ENCODE peak calls at places on chromosome 14, in seven cellular contexts. One of them, this sample, is unnamed.

GRCh38 chr14:32197919-32198318 is 3.9 kb upstream of the RNU6-7 start:
- ATAC-seq in right cardiac atrium: no peak
- ATAC-seq in K562: no peak
- ATAC-seq in lower lobe of right lung: no peak
- ATAC-seq in natural killer cell: no peak
- ATAC-seq in activated CD8-positive, alpha-beta T cell treated with anti-CD3 and anti-CD28 coated beads, Interleukin-2, amount 10 ng/mL, durations not matched to agents 7 days and 5 days: no peak
- ATAC-seq in HCT116: no peak
- ATAC-seq in this sample: no peak

GRCh38 chr14:70451874-70452273 is at the start of gene ADAM21:
- ATAC-seq in K562: no peak
- ATAC-seq in lower lobe of right lung: no peak
- ATAC-seq in natural killer cell: no peak
- ATAC-seq in activated CD8-positive, alpha-beta T cell treated with anti-CD3 and anti-CD28 coated beads, Interleukin-2, amount 10 ng/mL, durations not matched to agents 7 days and 5 days: no peak
- ATAC-seq in right cardiac atrium: no peak
- ATAC-seq in HCT116: no peak
- ATAC-seq in this sample: no peak

GRCh38 chr14:21106506-21107359 is 5.9 kb downstream of the TMEM253 start:
- ATAC-seq in HCT116: peak
- ATAC-seq in right cardiac atrium: peak
- ATAC-seq in activated CD8-positive, alpha-beta T cell treated with anti-CD3 and anti-CD28 coated beads, Interleukin-2, amount 10 ng/mL, durations not matched to agents 7 days and 5 days: no peak
- ATAC-seq in lower lobe of right lung: peak
- ATAC-seq in K562: peak
- ATAC-seq in natural killer cell: no peak
- ATAC-seq in this sample: peak

GRCh38 chr14:91681893-91682563 is 49.9 kb downstream of the CATSPERB start:
- ATAC-seq in HCT116: no peak
- ATAC-seq in natural killer cell: no peak
- ATAC-seq in K562: no peak
- ATAC-seq in right cardiac atrium: no peak
- ATAC-seq in activated CD8-positive, alpha-beta T cell treated with anti-CD3 and anti-CD28 coated beads, Interleukin-2, amount 10 ng/mL, durations not matched to agents 7 days and 5 days: peak
- ATAC-seq in lower lobe of right lung: no peak
- ATAC-seq in this sample: no peak

GRCh38 chr14:21184252-21184651 is 28.4 kb upstream of the OR5AU1 start:
- ATAC-seq in lower lobe of right lung: no peak
- ATAC-seq in natural killer cell: no peak
- ATAC-seq in K562: no peak
- ATAC-seq in activated CD8-positive, alpha-beta T cell treated with anti-CD3 and anti-CD28 coated beads, Interleukin-2, amount 10 ng/mL, durations not matched to agents 7 days and 5 days: no peak
- ATAC-seq in HCT116: no peak
- ATAC-seq in right cardiac atrium: peak
- ATAC-seq in this sample: no peak

GRCh38 chr14:39447155-39447554 is 14.9 kb upstream of the FBXO33 start:
- ATAC-seq in right cardiac atrium: peak
- ATAC-seq in HCT116: no peak
- ATAC-seq in K562: peak
- ATAC-seq in lower lobe of right lung: no peak
- ATAC-seq in natural killer cell: no peak
- ATAC-seq in activated CD8-positive, alpha-beta T cell treated with anti-CD3 and anti-CD28 coated beads, Interleukin-2, amount 10 ng/mL, durations not matched to agents 7 days and 5 days: no peak
- ATAC-seq in this sample: no peak

GRCh38 chr14:68738559-68738958 is 54.3 kb downstream of the ZFP36L1 start:
- ATAC-seq in K562: no peak
- ATAC-seq in HCT116: no peak
- ATAC-seq in activated CD8-positive, alpha-beta T cell treated with anti-CD3 and anti-CD28 coated beads, Interleukin-2, amount 10 ng/mL, durations not matched to agents 7 days and 5 days: no peak
- ATAC-seq in lower lobe of right lung: no peak
- ATAC-seq in right cardiac atrium: no peak
- ATAC-seq in natural killer cell: no peak
- ATAC-seq in this sample: no peak

GRCh38 chr14:51597511-51597920 is 54.2 kb upstream of the FRMD6 start:
- ATAC-seq in right cardiac atrium: no peak
- ATAC-seq in lower lobe of right lung: no peak
- ATAC-seq in K562: no peak
- ATAC-seq in natural killer cell: no peak
- ATAC-seq in HCT116: no peak
- ATAC-seq in activated CD8-positive, alpha-beta T cell treated with anti-CD3 and anti-CD28 coated beads, Interleukin-2, amount 10 ng/mL, durations not matched to agents 7 days and 5 days: no peak
- ATAC-seq in this sample: peak

GRCh38 chr14:91246051-91246852 is 1.7 kb upstream of the GPR68 start:
- ATAC-seq in activated CD8-positive, alpha-beta T cell treated with anti-CD3 and anti-CD28 coated beads, Interleukin-2, amount 10 ng/mL, durations not matched to agents 7 days and 5 days: peak
- ATAC-seq in lower lobe of right lung: no peak
- ATAC-seq in right cardiac atrium: no peak
- ATAC-seq in K562: no peak
- ATAC-seq in natural killer cell: peak
- ATAC-seq in HCT116: no peak
- ATAC-seq in this sample: no peak

GRCh38 chr14:60094306-60094897 is 2.7 kb downstream of the PCNX4 start:
- ATAC-seq in activated CD8-positive, alpha-beta T cell treated with anti-CD3 and anti-CD28 coated beads, Interleukin-2, amount 10 ng/mL, durations not matched to agents 7 days and 5 days: no peak
- ATAC-seq in natural killer cell: no peak
- ATAC-seq in lower lobe of right lung: no peak
- ATAC-seq in HCT116: no peak
- ATAC-seq in K562: peak
- ATAC-seq in right cardiac atrium: no peak
- ATAC-seq in this sample: no peak

GRCh38 chr14:33808187-33808586 is 142.7 kb downstream of the EGLN3 start:
- ATAC-seq in lower lobe of right lung: no peak
- ATAC-seq in right cardiac atrium: no peak
- ATAC-seq in HCT116: no peak
- ATAC-seq in activated CD8-positive, alpha-beta T cell treated with anti-CD3 and anti-CD28 coated beads, Interleukin-2, amount 10 ng/mL, durations not matched to agents 7 days and 5 days: no peak
- ATAC-seq in natural killer cell: no peak
- ATAC-seq in K562: no peak
- ATAC-seq in this sample: no peak

GRCh38 chr14:45091696-45092095 is 7.8 kb downstream of the PRPF39 start:
- ATAC-seq in lower lobe of right lung: no peak
- ATAC-seq in right cardiac atrium: no peak
- ATAC-seq in activated CD8-positive, alpha-beta T cell treated with anti-CD3 and anti-CD28 coated beads, Interleukin-2, amount 10 ng/mL, durations not matched to agents 7 days and 5 days: no peak
- ATAC-seq in natural killer cell: no peak
- ATAC-seq in HCT116: no peak
- ATAC-seq in K562: no peak
- ATAC-seq in this sample: no peak

GRCh38 chr14:64952598-64953309 is 10.2 kb upstream of the GPX2 start:
- ATAC-seq in lower lobe of right lung: no peak
- ATAC-seq in HCT116: peak
- ATAC-seq in right cardiac atrium: no peak
- ATAC-seq in activated CD8-positive, alpha-beta T cell treated with anti-CD3 and anti-CD28 coated beads, Interleukin-2, amount 10 ng/mL, durations not matched to agents 7 days and 5 days: peak
- ATAC-seq in natural killer cell: no peak
- ATAC-seq in K562: peak
- ATAC-seq in this sample: no peak

GRCh38 chr14:20631821-20632389 is 9.6 kb downstream of the OR6S1 start:
- ATAC-seq in activated CD8-positive, alpha-beta T cell treated with anti-CD3 and anti-CD28 coated beads, Interleukin-2, amount 10 ng/mL, durations not matched to agents 7 days and 5 days: no peak
- ATAC-seq in right cardiac atrium: peak
- ATAC-seq in HCT116: no peak
- ATAC-seq in lower lobe of right lung: peak
- ATAC-seq in K562: peak
- ATAC-seq in natural killer cell: no peak
- ATAC-seq in this sample: peak

GRCh38 chr14:90758028-90758889 is 58.0 kb downstream of the TTC7B start:
- ATAC-seq in natural killer cell: peak
- ATAC-seq in activated CD8-positive, alpha-beta T cell treated with anti-CD3 and anti-CD28 coated beads, Interleukin-2, amount 10 ng/mL, durations not matched to agents 7 days and 5 days: peak
- ATAC-seq in right cardiac atrium: peak
- ATAC-seq in lower lobe of right lung: peak
- ATAC-seq in HCT116: peak
- ATAC-seq in K562: peak
- ATAC-seq in this sample: peak

GRCh38 chr14:35193161-35193560 is 70.8 kb downstream of the PRORP start:
- ATAC-seq in HCT116: no peak
- ATAC-seq in right cardiac atrium: no peak
- ATAC-seq in natural killer cell: no peak
- ATAC-seq in lower lobe of right lung: no peak
- ATAC-seq in activated CD8-positive, alpha-beta T cell treated with anti-CD3 and anti-CD28 coated beads, Interleukin-2, amount 10 ng/mL, durations not matched to agents 7 days and 5 days: no peak
- ATAC-seq in K562: no peak
- ATAC-seq in this sample: no peak

GRCh38 chr14:21924479-21924878 is 250.9 kb upstream of the OR4E1 start:
- ATAC-seq in right cardiac atrium: no peak
- ATAC-seq in activated CD8-positive, alpha-beta T cell treated with anti-CD3 and anti-CD28 coated beads, Interleukin-2, amount 10 ng/mL, durations not matched to agents 7 days and 5 days: peak
- ATAC-seq in K562: no peak
- ATAC-seq in natural killer cell: peak
- ATAC-seq in lower lobe of right lung: peak
- ATAC-seq in HCT116: no peak
- ATAC-seq in this sample: peak

GRCh38 chr14:94062344-94062904 is 18.6 kb downstream of the DDX24 start:
- ATAC-seq in K562: no peak
- ATAC-seq in lower lobe of right lung: no peak
- ATAC-seq in activated CD8-positive, alpha-beta T cell treated with anti-CD3 and anti-CD28 coated beads, Interleukin-2, amount 10 ng/mL, durations not matched to agents 7 days and 5 days: no peak
- ATAC-seq in right cardiac atrium: no peak
- ATAC-seq in HCT116: no peak
- ATAC-seq in natural killer cell: no peak
- ATAC-seq in this sample: no peak

GRCh38 chr14:97723321-97723720 is 926.1 kb downstream of the VRK1 start:
- ATAC-seq in activated CD8-positive, alpha-beta T cell treated with anti-CD3 and anti-CD28 coated beads, Interleukin-2, amount 10 ng/mL, durations not matched to agents 7 days and 5 days: no peak
- ATAC-seq in right cardiac atrium: no peak
- ATAC-seq in K562: no peak
- ATAC-seq in natural killer cell: no peak
- ATAC-seq in HCT116: no peak
- ATAC-seq in lower lobe of right lung: no peak
- ATAC-seq in this sample: no peak

GRCh38 chr14:32939254-32940065 is 781 bp downstream of the NPAS3 start:
- ATAC-seq in activated CD8-positive, alpha-beta T cell treated with anti-CD3 and anti-CD28 coated beads, Interleukin-2, amount 10 ng/mL, durations not matched to agents 7 days and 5 days: peak
- ATAC-seq in natural killer cell: peak
- ATAC-seq in lower lobe of right lung: peak
- ATAC-seq in HCT116: no peak
- ATAC-seq in right cardiac atrium: peak
- ATAC-seq in K562: no peak
- ATAC-seq in this sample: peak

GRCh38 chr14:94771191-94771905 is 1.4 kb upstream of the GSC start:
- ATAC-seq in activated CD8-positive, alpha-beta T cell treated with anti-CD3 and anti-CD28 coated beads, Interleukin-2, amount 10 ng/mL, durations not matched to agents 7 days and 5 days: no peak
- ATAC-seq in lower lobe of right lung: no peak
- ATAC-seq in natural killer cell: no peak
- ATAC-seq in right cardiac atrium: no peak
- ATAC-seq in HCT116: no peak
- ATAC-seq in K562: no peak
- ATAC-seq in this sample: no peak

GRCh38 chr14:90427848-90428426 is 31.1 kb downstream of the CALM1 start:
- ATAC-seq in right cardiac atrium: peak
- ATAC-seq in HCT116: no peak
- ATAC-seq in natural killer cell: no peak
- ATAC-seq in lower lobe of right lung: no peak
- ATAC-seq in K562: no peak
- ATAC-seq in activated CD8-positive, alpha-beta T cell treated with anti-CD3 and anti-CD28 coated beads, Interleukin-2, amount 10 ng/mL, durations not matched to agents 7 days and 5 days: no peak
- ATAC-seq in this sample: no peak

GRCh38 chr14:77141592-77142288 is at the start of gene ZDHHC22:
- ATAC-seq in right cardiac atrium: no peak
- ATAC-seq in K562: no peak
- ATAC-seq in activated CD8-positive, alpha-beta T cell treated with anti-CD3 and anti-CD28 coated beads, Interleukin-2, amount 10 ng/mL, durations not matched to agents 7 days and 5 days: no peak
- ATAC-seq in natural killer cell: no peak
- ATAC-seq in HCT116: no peak
- ATAC-seq in lower lobe of right lung: no peak
- ATAC-seq in this sample: peak

GRCh38 chr14:49940805-49941421 is 48.0 kb downstream of the ARF6 start:
- ATAC-seq in natural killer cell: peak
- ATAC-seq in K562: no peak
- ATAC-seq in HCT116: no peak
- ATAC-seq in lower lobe of right lung: no peak
- ATAC-seq in activated CD8-positive, alpha-beta T cell treated with anti-CD3 and anti-CD28 coated beads, Interleukin-2, amount 10 ng/mL, durations not matched to agents 7 days and 5 days: peak
- ATAC-seq in right cardiac atrium: no peak
- ATAC-seq in this sample: peak

This sample was measured in esophagus mucosa.